ENCODE peak calls at places on chromosomes 16 and 17, in four cellular contexts. A is SK-N-SH, J is K562, R is GM12878. G is an unnamed sample.
A peak's percentile ranks its signal among the peaks of the same experiment; 100 is the strongest.

GRCh38 chr17:71441098-71441497 is 679.7 kb upstream of the SOX9 start:
- DNase-seq in A (no peak), J (no peak), R (no peak), G (no peak)

GRCh38 chr17:373616-374225 is 21.1 kb upstream of the RPH3AL start:
- DNase-seq in A (no peak), J (no peak), R (no peak), G (no peak)

GRCh38 chr17:27226611-27227234 is 67.2 kb upstream of the WSB1 start:
- DNase-seq in A (no peak), J (no peak), R (no peak), G (no peak)

GRCh38 chr16:81590714-81591537 is 146.3 kb downstream of the CMIP start:
- DNase-seq in A (no peak), J (no peak), R (no peak), G (no peak)

GRCh38 chr16:55508941-55509920 is at the start of gene LPCAT2:
- DNase-seq in A (peak; percentile 94), J (peak; percentile 94), R (no peak), G (peak; percentile 87)

GRCh38 chr17:2814499-2815341 is 18.5 kb downstream of the RAP1GAP2 start:
- DNase-seq in A (no peak), J (no peak), R (peak; percentile 62), G (peak; percentile 77)

GRCh38 chr17:40326014-40326831 is 17.2 kb downstream of the RARA start:
- DNase-seq in A (no peak), J (no peak), R (no peak), G (peak; percentile 59)

GRCh38 chr17:36149296-36149820 is 27.1 kb downstream of the TBC1D3B start:
- DNase-seq in A (no peak), J (peak; percentile 28), R (no peak), G (peak; percentile 27)

GRCh38 chr16:54216268-54217187 is 70.1 kb downstream of the IRX3 start:
- DNase-seq in A (no peak), J (no peak), R (no peak), G (no peak)

GRCh38 chr16:1105888-1106620 is 10.0 kb upstream of the C1QTNF8 start:
- DNase-seq in A (peak; percentile 98), J (peak; percentile 81), R (no peak), G (peak; percentile 7)

GRCh38 chr17:5563451-5563850 is 20.9 kb downstream of the NLRP1 start:
- DNase-seq in A (no peak), J (no peak), R (no peak), G (no peak)

GRCh38 chr17:78805301-78805700 is 23.2 kb upstream of the CYTH1 start:
- DNase-seq in A (no peak), J (no peak), R (no peak), G (no peak)

GRCh38 chr16:17370233-17371013 is 100.3 kb downstream of the XYLT1 start:
- DNase-seq in A (peak; percentile 27), J (no peak), R (no peak), G (no peak)

GRCh38 chr17:17443173-17443572 is 33.6 kb upstream of the MED9 start:
- DNase-seq in A (no peak), J (no peak), R (no peak), G (no peak)

GRCh38 chr16:1990336-1991134 is 765 bp downstream of the SYNGR3 start:
- DNase-seq in A (peak; percentile 82), J (peak; percentile 67), R (no peak), G (no peak)

GRCh38 chr17:78882546-78883089 is 20.4 kb downstream of the CEP295NL start:
- DNase-seq in A (peak; percentile 88), J (no peak), R (no peak), G (peak; percentile 78)

GRCh38 chr17:51035436-51035835 is 85.2 kb downstream of the SPAG9 start:
- DNase-seq in A (no peak), J (no peak), R (no peak), G (peak; percentile 39)

GRCh38 chr17:74810699-74811485 is 34.7 kb upstream of the NAT9 start:
- DNase-seq in A (no peak), J (no peak), R (no peak), G (no peak)

GRCh38 chr17:74012465-74012864 is 191.0 kb upstream of the RPL38 start:
- DNase-seq in A (no peak), J (no peak), R (no peak), G (peak; percentile 63)

DNA sequence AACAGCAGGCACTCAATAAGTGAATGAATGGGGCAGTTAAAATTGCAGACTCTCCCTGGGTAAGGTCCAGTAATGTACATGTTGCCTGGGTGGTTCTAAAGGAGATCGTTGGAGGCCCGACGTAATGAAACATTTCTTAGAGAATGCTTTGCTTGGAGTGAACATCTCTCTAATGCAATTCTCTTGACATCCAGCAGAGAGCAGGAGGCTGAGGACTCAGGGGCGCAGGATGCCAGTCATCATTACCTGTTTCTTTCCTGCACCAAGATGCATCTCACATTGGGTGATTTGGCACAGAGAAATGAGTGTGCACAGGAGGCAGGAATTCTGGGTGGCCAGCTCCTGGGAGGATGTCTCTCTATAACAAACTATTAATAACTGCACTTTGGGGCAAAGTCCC is 130.3 kb upstream of the RBBP6 start:
- DNase-seq in A (peak; percentile 19), J (peak; percentile 16), R (no peak), G (no peak)
- H3K4me3 ChIP-seq in A (no peak overlapping the region), J (no peak overlapping the region), R (no peak overlapping the region), G (no peak overlapping the region)

GRCh38 chr17:44522883-44523671 is 19.9 kb upstream of the GPATCH8 start:
- DNase-seq in A (peak; percentile 48), J (peak; percentile 81), R (peak; percentile 46), G (no peak)
- TF ChIP-seq GABPA in A (no peak), J (no peak), R (no peak), G (no peak)

DNA sequence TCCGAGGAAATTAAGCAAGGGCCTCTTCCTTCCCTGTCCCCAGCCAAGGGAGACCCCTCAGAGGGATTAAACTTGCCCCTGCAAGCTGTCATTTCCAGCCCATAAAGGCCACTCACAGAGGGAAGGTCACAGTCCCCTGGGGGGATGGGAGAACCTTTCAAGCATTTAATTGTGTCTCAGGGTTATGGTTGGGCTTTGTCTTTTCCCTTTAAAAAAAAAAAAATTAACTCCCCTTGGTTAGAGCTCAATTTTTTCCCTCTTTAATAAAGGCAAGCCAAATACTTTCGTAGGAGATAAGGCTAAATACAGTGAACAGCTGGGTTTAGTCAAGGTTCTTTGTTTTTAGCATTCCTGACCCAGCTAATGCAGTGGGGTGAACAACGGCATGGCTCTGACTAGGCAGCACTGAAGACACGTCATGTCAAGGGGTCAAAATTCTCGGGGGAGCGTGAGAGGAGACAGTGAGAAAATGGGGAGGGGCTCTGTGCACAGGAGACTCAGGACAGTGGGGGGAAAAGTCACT is 30.4 kb downstream of the AXIN2 start:
- DNase-seq in A (peak; percentile 48), J (no peak), R (no peak), G (no peak)
- TF ChIP-seq POLR2AphosphoS5 in A (no peak), J (no peak), R (no peak), G (no peak)

GRCh38 chr16:83549836-83550569 is 257.8 kb upstream of the HSBP1 start:
- DNase-seq in A (no peak), J (no peak), R (no peak), G (no peak)
- H3K4me3 ChIP-seq in A (no peak overlapping the region), J (no peak overlapping the region), R (no peak overlapping the region), G (no peak overlapping the region)

DNA sequence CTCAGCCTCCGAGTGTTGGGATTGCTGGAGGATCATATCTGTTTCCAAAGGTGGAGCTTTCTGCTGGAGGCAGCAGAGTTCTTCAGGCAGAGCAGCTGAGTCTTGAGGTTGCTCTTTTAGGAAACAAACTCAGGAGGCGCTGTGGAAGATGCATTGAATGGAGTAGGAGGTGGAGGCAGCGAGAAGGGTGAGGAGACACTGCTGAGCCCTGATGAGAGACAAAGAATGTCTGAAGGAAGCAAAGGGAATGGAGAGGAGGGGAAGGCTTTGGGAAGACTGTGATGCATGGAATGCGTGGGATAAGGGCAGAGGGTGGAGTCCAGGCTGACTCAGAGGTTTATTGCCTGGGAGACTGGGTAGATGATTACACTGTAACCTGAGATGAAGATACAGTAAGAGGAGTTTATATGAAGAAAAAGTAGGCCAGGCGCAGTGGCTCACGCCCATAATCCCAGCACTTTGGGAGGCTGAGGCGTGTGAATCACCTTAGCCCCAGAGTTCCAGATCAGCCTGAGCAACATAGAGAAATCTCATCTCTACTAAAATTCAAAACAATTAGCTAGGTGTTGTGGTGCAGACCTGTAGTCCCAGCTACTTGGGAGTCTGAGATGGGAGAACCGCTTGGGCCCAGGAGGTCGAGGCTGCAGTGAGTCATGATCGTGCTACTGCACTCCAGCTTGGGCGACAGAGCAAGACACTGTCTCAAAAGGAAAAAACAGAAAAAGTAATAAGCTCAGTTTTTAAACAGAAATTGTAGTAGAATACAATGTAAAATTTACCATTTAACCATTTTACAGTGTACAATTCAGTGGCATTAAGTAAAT is 17.8 kb upstream of the TMEM219 start:
- DNase-seq in A (no peak), J (peak; percentile 62), R (no peak), G (no peak)
- TF ChIP-seq GABPA in A (no peak), J (no peak), R (no peak), G (no peak)

GRCh38 chr16:59697236-59697635 is 963.1 kb upstream of the GOT2 start:
- DNase-seq in A (no peak), J (no peak), R (no peak), G (no peak)
- TF ChIP-seq POLR2AphosphoS5 in A (no peak), J (no peak), R (no peak), G (no peak)

DNA sequence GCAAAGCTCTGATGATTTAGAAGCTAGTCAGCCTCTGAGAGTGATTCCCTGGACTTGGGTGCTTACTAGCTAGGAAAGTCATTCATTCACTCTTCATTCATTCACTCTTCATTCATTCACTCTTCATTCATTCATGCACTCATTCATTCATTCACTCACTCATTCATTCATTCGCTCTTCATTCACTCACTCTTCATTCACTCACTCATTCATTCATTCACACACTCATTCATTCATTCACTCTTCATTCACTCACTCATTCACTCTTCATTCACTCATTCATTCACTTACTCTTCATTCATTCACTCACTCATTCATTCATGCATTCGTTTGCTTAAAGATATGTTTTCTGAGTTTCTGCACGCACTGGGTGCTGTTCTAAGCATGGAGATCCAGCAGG is 292.7 kb upstream of the TNRC6C start:
- DNase-seq in A (no peak), J (no peak), R (no peak), G (no peak)
- H3K4me3 ChIP-seq in A (no peak overlapping the region), J (no peak overlapping the region), R (no peak overlapping the region), G (no peak overlapping the region)

G was measured in HL-60.